ENCODE peak calls at places on chromosomes 6 and 20, in five cellular contexts. I is HEK293T, Z is HepG2, P is NT2/D1, X is GM12878. B is an unnamed sample.

GRCh38 chr6:68114648-68115047 is 520.4 kb upstream of the ADGRB3 start:
- DNase-seq in Z (no peak), X (no peak), P (no peak), I (no peak), B (no peak)

GRCh38 chr6:88914180-88914579 is 49.2 kb downstream of the RNGTT start:
- DNase-seq in I (no peak), X (no peak), Z (no peak), P (no peak), B (no peak)

GRCh38 chr20:18403269-18403668 is 63.6 kb downstream of the DZANK1 start:
- DNase-seq in Z (no peak), P (no peak), I (no peak), X (no peak), B (no peak)

GRCh38 chr6:163790296-163790840 is 375.9 kb downstream of the QKI start:
- DNase-seq in X (no peak), Z (no peak), I (no peak), P (no peak), B (no peak)

GRCh38 chr6:100865525-100865924 is 15.6 kb downstream of the ASCC3 start:
- DNase-seq in I (no peak), P (no peak), Z (no peak), X (no peak), B (no peak)

GRCh38 chr6:168441434-168442391 is 729 bp downstream of the SMOC2 start:
- DNase-seq in X (no peak), P (no peak), I (no peak), Z (no peak), B (peak; percentile 61)

GRCh38 chr6:147509900-147510299 is 1.4 kb downstream of the SAMD5 start:
- DNase-seq in Z (peak; percentile 7), X (no peak), P (no peak), I (no peak), B (no peak)

GRCh38 chr6:128005009-128005408 is 104.2 kb upstream of the THEMIS start:
- DNase-seq in X (no peak), Z (no peak), I (no peak), P (no peak), B (no peak)

GRCh38 chr6:136123464-136123863 is 126.6 kb downstream of the MTFR2 start:
- DNase-seq in Z (no peak), I (no peak), X (no peak), P (no peak), B (no peak)

GRCh38 chr6:26457796-26458688 is at the start of gene BTN2A1:
- DNase-seq in I (peak; percentile 86), P (peak; percentile 74), X (peak; percentile 70), Z (peak; percentile 94), B (peak; percentile 71)

GRCh38 chr6:35505985-35506384 is 6.7 kb downstream of the TULP1 start:
- DNase-seq in X (no peak), I (no peak), P (no peak), Z (no peak), B (no peak)

GRCh38 chr6:16585805-16586204 is 175.5 kb downstream of the ATXN1 start:
- DNase-seq in I (no peak), Z (no peak), X (no peak), P (no peak), B (no peak)

GRCh38 chr6:46323312-46323965 is 152.7 kb upstream of the ENPP5 start:
- DNase-seq in I (no peak), P (no peak), Z (no peak), X (no peak), B (no peak)

GRCh38 chr20:4519530-4519929 is 202.2 kb upstream of the PRND start:
- DNase-seq in Z (no peak), P (no peak), X (no peak), I (peak; percentile 39), B (no peak)

GRCh38 chr20:58017237-58017969 is 211.1 kb downstream of the ANKRD60 start:
- DNase-seq in I (no peak), Z (peak; percentile 34), X (no peak), P (no peak), B (no peak)

DNA sequence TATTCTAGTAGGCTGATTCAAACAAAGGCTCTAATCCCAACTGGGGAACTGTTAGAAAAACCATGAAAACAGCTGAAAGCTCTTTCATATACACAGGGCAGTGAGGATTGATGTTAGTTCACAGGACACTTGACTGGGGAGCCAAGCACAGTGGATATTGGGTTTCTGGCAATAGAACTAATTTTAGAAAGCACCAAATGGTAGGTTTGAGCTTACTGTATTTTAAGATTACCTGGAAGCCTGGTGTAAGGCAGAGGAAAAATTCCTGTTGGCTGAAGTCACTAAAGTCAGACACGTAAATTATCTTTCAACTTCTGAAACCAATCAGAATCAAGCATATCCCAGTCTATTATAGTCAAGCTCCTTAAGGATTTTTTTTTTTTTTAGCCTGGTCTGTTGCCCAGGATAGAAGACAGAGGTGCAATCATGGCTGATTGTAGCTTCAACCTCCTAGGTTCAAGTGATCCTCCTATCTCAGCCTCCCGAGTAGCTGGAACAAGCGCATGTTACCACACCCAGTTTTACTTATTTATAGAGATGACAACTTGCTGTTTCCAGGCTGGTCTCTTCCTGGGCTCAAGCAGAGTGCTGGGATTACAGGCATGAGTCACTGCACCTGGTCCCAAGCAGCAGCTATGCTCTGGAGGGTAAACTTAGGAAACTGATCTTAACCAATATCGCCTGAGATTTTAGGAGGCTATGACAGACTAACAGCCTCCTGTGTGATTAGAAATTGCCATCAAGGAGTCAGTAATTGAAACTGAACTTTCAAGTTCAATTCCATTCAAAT is 32.5 kb upstream of the SYNCRIP start:
- DNase-seq in P (no peak), X (no peak), Z (no peak), I (no peak), B (no peak)
- TF ChIP-seq SUZ12 in P (no peak), X (no peak), Z (no peak), I (no peak), B (no peak)

DNA sequence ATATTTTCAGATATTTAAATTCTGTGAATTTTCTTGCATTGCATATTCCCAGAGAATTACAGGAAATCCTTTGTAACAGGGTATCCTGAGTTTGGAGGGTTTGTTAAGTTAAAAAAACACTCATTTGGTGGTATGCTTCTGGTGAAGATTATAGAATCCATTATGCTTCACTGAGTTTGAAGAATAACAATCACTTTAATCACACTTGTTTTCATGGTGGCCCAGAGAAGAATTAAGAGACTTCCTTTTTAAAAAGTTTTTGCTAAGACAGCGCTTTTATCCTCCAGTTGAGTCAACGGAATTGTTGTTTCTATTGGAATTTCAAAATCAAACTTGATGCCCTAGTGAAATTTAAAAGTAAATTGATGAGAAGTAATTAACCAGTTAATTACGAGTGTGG is 17.4 kb downstream of the PLEKHG1 start:
- DNase-seq in I (no peak), Z (no peak), X (no peak), P (no peak), B (no peak)
- TF ChIP-seq SUZ12 in I (no peak), Z (no peak), X (no peak), P (no peak), B (no peak)

GRCh38 chr6:12481292-12481691 is 191.1 kb downstream of the EDN1 start:
- DNase-seq in P (no peak), X (no peak), Z (no peak), I (no peak), B (no peak)
- TF ChIP-seq SUZ12 in P (no peak), X (no peak), Z (no peak), I (no peak), B (no peak)

GRCh38 chr6:4010682-4011081 is 68.3 kb downstream of the FAM217A start:
- DNase-seq in Z (peak; percentile 49), P (no peak), X (no peak), I (no peak), B (no peak)
- TF ChIP-seq SUZ12 in Z (no peak), P (no peak), X (no peak), I (no peak), B (no peak)

GRCh38 chr20:41245086-41245707 is 72.3 kb downstream of the ZHX3 start:
- DNase-seq in I (no peak), Z (peak; percentile 15), X (no peak), P (peak; percentile 63), B (peak; percentile 33)

GRCh38 chr20:41247523-41248370 is 69.8 kb downstream of the ZHX3 start:
- DNase-seq in I (no peak), X (no peak), P (no peak), Z (no peak), B (no peak)

GRCh38 chr20:41249371-41249770 is 68.2 kb downstream of the ZHX3 start:
- DNase-seq in X (no peak), I (no peak), Z (no peak), P (no peak), B (no peak)

GRCh38 chr20:41248371-41249024 is 69.0 kb downstream of the ZHX3 start:
- DNase-seq in I (no peak), X (no peak), Z (no peak), P (no peak), B (no peak)

DNA sequence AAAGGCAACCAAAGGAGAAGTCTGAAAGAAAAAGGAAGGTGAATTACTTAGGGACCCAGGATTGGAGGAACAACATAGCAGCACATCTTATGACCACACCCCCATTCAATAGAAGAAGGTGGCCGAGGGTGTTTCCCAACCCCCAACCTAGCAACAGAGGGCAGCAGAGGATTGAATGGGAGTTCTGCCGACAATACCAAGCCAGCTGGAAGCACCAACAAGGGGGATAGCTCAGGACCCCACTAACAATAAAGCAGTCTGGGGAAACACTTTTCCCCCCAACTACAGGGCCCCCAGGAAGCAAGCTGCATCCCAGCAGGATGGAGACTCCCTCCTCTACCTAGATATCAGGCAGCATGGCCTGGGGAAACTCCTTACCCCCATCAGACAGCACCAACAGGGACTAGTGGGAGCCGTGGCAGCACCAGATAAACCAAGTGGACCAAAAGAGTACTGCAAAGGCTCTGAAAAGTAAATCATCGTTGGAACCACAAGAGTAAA is 67.7 kb downstream of the ZHX3 start:
- DNase-seq in X (no peak), I (peak; percentile 49), P (peak; percentile 42), Z (peak; percentile 55), B (peak; percentile 56)
- TF ChIP-seq SUZ12 in X (no peak), I (no peak), P (no peak), Z (no peak), B (no peak)

DNA sequence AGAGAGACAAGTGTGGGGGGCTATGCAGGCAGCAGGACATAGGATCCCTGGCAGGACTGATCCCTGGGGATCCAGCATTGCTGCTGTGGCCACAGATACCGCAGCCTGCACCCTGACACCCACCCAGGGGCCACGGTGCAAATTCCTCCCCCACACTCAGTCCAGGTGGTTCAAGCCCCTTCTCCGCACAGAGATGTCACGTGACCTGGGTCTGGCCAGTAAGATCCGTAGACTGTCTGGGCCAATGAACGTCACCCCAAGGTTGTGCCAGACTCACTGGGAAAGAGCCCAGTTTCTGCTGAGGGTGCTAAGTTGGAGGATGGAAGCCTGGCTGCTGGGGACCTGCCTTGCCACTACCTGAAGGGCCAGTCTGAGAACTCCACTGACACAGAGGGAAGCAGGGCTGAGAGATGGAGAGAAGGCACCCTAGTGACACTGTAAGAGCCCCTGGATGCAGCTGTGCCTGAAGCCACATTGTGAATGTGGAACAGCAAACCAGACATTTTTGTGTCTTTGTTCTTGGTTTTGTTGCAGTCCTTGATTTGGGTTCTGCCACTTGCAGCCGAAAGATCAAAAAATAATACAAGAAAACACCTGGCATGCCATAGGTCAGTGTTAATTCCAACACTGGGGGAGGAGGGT is 228.6 kb downstream of the PREX1 start:
- DNase-seq in I (no peak), X (no peak), P (no peak), Z (no peak), B (no peak)
- TF ChIP-seq SUZ12 in I (no peak), X (no peak), P (no peak), Z (no peak), B (no peak)

B was measured in H1.